ENCODE peak calls at places on chromosomes 2 and 18, in four cellular contexts. One of them, this sample, is unnamed.
A peak's percentile ranks its signal among the peaks of the same experiment; 100 is the strongest.

GRCh38 chr18:63162271-63163014 is 157.1 kb downstream of the BCL2 start:
- DNase-seq in AG04450: no peak
- DNase-seq in GM12865: peak; percentile 92
- DNase-seq in A549: no peak
- DNase-seq in this sample: no peak

GRCh38 chr18:74153793-74154192 is 5.5 kb downstream of the TIMM21 start:
- DNase-seq in GM12865: no peak
- DNase-seq in AG04450: no peak
- DNase-seq in A549: no peak
- DNase-seq in this sample: no peak

GRCh38 chr18:42028232-42028832 is 73.3 kb downstream of the PIK3C3 start:
- DNase-seq in GM12865: peak; percentile 29
- DNase-seq in AG04450: no peak
- DNase-seq in A549: peak; percentile 7
- DNase-seq in this sample: peak; percentile 24

GRCh38 chr2:226118471-226119429 is 680.9 kb downstream of the IRS1 start:
- DNase-seq in A549: peak; percentile 22
- DNase-seq in AG04450: peak; percentile 68
- DNase-seq in GM12865: no peak
- DNase-seq in this sample: peak; percentile 82

GRCh38 chr2:46999857-47000678 is 84.5 kb upstream of the MCFD2 start:
- DNase-seq in AG04450: no peak
- DNase-seq in A549: no peak
- DNase-seq in GM12865: no peak
- DNase-seq in this sample: no peak

GRCh38 chr2:100571668-100572067 is 8.9 kb downstream of the PDCL3 start:
- DNase-seq in A549: no peak
- DNase-seq in GM12865: no peak
- DNase-seq in AG04450: no peak
- DNase-seq in this sample: no peak

GRCh38 chr2:215437614-215438013 is 1.7 kb upstream of the FN1 start:
- DNase-seq in AG04450: no peak
- DNase-seq in A549: no peak
- DNase-seq in GM12865: no peak
- DNase-seq in this sample: no peak

GRCh38 chr18:46718501-46719341 is 38.1 kb downstream of the ST8SIA5 start:
- DNase-seq in AG04450: no peak
- DNase-seq in A549: no peak
- DNase-seq in GM12865: no peak
- DNase-seq in this sample: peak; percentile 76

GRCh38 chr2:101688266-101688665 is 9.2 kb upstream of the MAP4K4 start:
- DNase-seq in AG04450: no peak
- DNase-seq in GM12865: no peak
- DNase-seq in A549: no peak
- DNase-seq in this sample: no peak

GRCh38 chr18:8701546-8702118 is 3.7 kb upstream of the MTCL1 start:
- DNase-seq in A549: peak; percentile 64
- DNase-seq in AG04450: peak; percentile 71
- DNase-seq in GM12865: no peak
- DNase-seq in this sample: no peak

GRCh38 chr2:155377178-155377780 is 678.8 kb downstream of the KCNJ3 start:
- DNase-seq in A549: no peak
- DNase-seq in GM12865: peak; percentile 11
- DNase-seq in AG04450: no peak
- DNase-seq in this sample: peak; percentile 18

GRCh38 chr18:62751341-62751821 is 36.0 kb downstream of the PHLPP1 start:
- DNase-seq in AG04450: no peak
- DNase-seq in GM12865: peak; percentile 21
- DNase-seq in A549: no peak
- DNase-seq in this sample: peak; percentile 15

GRCh38 chr2:150630587-150631235 is 143.2 kb upstream of the RND3 start:
- DNase-seq in AG04450: no peak
- DNase-seq in GM12865: no peak
- DNase-seq in A549: no peak
- DNase-seq in this sample: peak; percentile 64

GRCh38 chr2:223856584-223856983 is 19.2 kb upstream of the AP1S3 start:
- DNase-seq in AG04450: no peak
- DNase-seq in GM12865: peak; percentile 41
- DNase-seq in A549: no peak
- DNase-seq in this sample: no peak

GRCh38 chr18:70046796-70047195 is 99.1 kb upstream of the CD226 start:
- DNase-seq in A549: no peak
- DNase-seq in AG04450: no peak
- DNase-seq in GM12865: no peak
- DNase-seq in this sample: no peak

GRCh38 chr2:132550945-132551344 is 119.1 kb downstream of the LYPD1 start:
- DNase-seq in AG04450: no peak
- DNase-seq in GM12865: no peak
- DNase-seq in A549: no peak
- DNase-seq in this sample: no peak

GRCh38 chr2:178195390-178196166 is 1.3 kb downstream of the OSBPL6 start:
- DNase-seq in A549: peak; percentile 48
- DNase-seq in GM12865: no peak
- DNase-seq in AG04450: no peak
- DNase-seq in this sample: no peak

GRCh38 chr2:217897816-217898806 is 104.7 kb downstream of the TNS1 start:
- DNase-seq in AG04450: no peak
- DNase-seq in GM12865: no peak
- DNase-seq in A549: no peak
- DNase-seq in this sample: no peak

GRCh38 chr2:33034784-33035183 is 88.0 kb downstream of the LTBP1 start:
- DNase-seq in A549: no peak
- DNase-seq in AG04450: no peak
- DNase-seq in GM12865: no peak
- DNase-seq in this sample: peak; percentile 68

GRCh38 chr2:41779873-41780272 is 267.9 kb upstream of the PKDCC start:
- DNase-seq in GM12865: no peak
- DNase-seq in AG04450: no peak
- DNase-seq in A549: no peak
- DNase-seq in this sample: no peak

DNA sequence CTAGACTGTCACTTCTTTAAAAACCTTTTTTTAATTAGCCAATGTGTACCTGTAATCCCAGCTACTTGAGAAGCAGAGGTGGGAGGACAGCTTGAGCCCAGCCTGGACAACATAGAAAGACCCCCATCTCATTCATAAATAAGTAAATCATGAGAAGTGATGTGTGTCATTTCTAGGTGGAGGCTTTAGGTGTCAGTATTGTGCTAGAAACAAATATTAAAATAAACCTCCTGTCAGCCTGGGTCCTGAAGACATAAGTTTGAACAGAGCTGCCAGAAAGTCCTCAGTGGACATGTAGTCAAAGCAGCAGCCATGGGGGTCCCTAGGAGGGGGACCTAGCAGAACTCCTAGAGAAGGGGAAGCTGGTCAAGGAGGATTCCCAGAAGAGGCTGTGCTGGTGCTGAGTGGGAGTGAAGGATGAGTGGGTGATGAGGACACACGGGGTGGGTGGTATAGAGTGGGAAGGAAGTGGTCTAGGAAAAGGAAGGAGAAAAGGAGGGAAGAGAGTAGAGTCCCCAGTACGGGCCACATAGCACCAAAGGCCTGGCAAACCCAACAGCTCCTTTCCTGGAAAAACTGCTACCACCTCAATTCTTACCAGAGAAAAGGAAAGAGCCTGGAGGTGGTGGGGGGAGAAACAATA is 316.6 kb upstream of the NCKAP5 start:
- DNase-seq in AG04450: no peak
- DNase-seq in GM12865: peak; percentile 31
- DNase-seq in A549: no peak
- DNase-seq in this sample: no peak
- TF ChIP-seq CTCF in AG04450: peak; percentile 48
- TF ChIP-seq CTCF in GM12865: no peak
- TF ChIP-seq CTCF in A549: peak; percentile 34
- TF ChIP-seq CTCF in this sample: no peak

DNA sequence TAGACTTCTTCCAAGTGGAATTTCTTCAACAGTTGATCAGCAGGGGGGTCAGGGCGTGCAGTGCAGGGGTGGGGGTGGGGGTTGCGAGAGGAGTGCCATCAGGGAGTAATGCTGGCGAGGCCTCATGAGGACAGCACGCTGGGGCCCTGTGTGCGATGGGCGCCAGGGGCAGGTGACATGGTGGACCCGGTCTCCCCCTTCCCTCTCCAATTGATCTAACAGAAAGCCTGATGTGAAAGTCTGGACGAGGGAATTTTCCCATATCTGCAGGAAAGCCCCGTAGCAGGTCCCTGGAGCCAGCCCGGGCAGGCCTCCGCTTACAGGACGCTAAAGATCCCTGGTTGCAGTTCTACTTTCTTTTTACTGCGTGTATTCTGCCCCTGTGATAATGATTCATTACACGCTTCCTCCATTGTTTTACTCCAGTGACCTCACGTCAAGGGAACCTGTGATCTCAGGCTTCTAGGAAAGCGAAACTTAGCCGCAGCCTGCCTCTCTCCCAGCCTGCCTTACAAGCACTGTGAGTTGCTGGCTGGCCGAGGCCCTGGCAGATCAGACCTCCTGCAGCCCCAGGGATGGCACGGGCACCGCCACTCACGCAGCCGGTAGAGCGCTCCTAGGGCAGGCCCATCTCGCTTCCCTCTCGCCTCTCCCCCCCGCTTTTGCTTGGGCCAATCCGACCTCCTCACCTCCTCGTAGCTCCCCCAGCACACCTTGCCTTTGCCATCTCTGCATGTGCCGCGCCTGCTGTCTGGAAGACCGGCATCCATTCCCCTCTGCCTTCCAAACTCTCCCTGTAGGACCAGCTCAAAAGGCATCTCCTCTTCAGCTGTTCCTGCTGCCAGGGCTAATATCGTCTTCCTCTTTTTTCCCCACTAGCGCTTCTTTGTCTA is 19.2 kb downstream of the NEURL3 start:
- DNase-seq in A549: no peak
- DNase-seq in GM12865: peak; percentile 98
- DNase-seq in AG04450: peak; percentile 53
- DNase-seq in this sample: peak; percentile 73
- H3K4me3 ChIP-seq in A549: no peak overlapping the region
- H3K4me3 ChIP-seq in GM12865: peak overlapping the region; percentile 96
- H3K4me3 ChIP-seq in AG04450: peak overlapping the region; percentile 52
- H3K4me3 ChIP-seq in this sample: peak overlapping the region; percentile 12

GRCh38 chr2:201256001-201256544 is 4.3 kb upstream of the CASP8 start:
- DNase-seq in AG04450: no peak
- DNase-seq in GM12865: no peak
- DNase-seq in A549: no peak
- DNase-seq in this sample: no peak

GRCh38 chr2:201257381-201257940 is 2.9 kb upstream of the CASP8 start:
- DNase-seq in GM12865: peak; percentile 73
- DNase-seq in AG04450: no peak
- DNase-seq in A549: peak; percentile 40
- DNase-seq in this sample: no peak

GRCh38 chr2:201259216-201259615 is 1.1 kb upstream of the CASP8 start:
- DNase-seq in A549: no peak
- DNase-seq in AG04450: no peak
- DNase-seq in GM12865: no peak
- DNase-seq in this sample: no peak

GRCh38 chr2:201258666-201258999 is 1.7 kb upstream of the CASP8 start:
- DNase-seq in A549: peak; percentile 43
- DNase-seq in GM12865: no peak
- DNase-seq in AG04450: no peak
- DNase-seq in this sample: no peak

DNA sequence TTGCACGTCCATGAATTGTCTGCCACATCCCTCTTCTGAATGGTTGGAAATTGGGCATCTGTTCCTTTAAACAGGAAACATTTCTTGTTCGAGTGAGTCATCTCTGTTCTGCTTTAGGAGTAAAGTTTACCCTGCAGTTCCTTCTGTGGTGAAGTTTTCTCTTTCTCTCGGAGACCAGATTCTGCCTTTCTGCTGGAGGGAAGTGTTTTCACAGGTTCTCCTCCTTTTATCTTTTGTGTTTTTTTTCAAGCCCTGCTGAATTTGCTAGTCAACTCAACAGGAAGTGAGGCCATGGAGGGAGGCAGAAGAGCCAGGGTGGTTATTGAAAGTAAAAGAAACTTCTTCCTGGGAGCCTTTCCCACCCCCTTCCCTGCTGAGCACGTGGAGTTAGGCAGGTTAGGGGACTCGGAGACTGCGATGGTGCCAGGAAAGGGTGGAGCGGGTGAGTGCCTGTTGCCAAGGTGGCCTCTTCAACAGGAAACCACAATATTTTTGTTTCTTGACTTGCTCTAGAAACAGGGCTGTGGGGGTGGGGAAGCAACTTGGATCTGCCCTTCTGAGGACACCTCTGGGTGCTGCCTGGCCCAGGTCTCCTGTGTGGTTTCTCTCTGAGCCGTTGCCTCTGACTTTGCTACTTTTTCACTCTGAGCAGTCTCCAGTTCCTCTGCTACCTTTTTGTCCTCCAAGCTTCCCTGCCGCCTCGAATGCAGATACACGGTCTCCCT is 2.2 kb upstream of the CASP8 start:
- DNase-seq in GM12865: peak; percentile 96
- DNase-seq in A549: peak; percentile 55
- DNase-seq in AG04450: no peak
- DNase-seq in this sample: peak; percentile 57
- TF ChIP-seq CTCF in GM12865: no peak
- TF ChIP-seq CTCF in A549: no peak
- TF ChIP-seq CTCF in AG04450: peak; percentile 31
- TF ChIP-seq CTCF in this sample: no peak

GRCh38 chr2:72689579-72690170 is 136.2 kb downstream of the EXOC6B start:
- DNase-seq in A549: no peak
- DNase-seq in AG04450: no peak
- DNase-seq in GM12865: no peak
- DNase-seq in this sample: no peak

GRCh38 chr2:72695676-72696075 is 130.2 kb downstream of the EXOC6B start:
- DNase-seq in A549: no peak
- DNase-seq in AG04450: no peak
- DNase-seq in GM12865: no peak
- DNase-seq in this sample: no peak

GRCh38 chr2:72696559-72696958 is 129.3 kb downstream of the EXOC6B start:
- DNase-seq in AG04450: no peak
- DNase-seq in GM12865: no peak
- DNase-seq in A549: no peak
- DNase-seq in this sample: no peak

GRCh38 chr2:72698300-72698699 is 127.5 kb downstream of the EXOC6B start:
- DNase-seq in AG04450: no peak
- DNase-seq in A549: no peak
- DNase-seq in GM12865: no peak
- DNase-seq in this sample: no peak

DNA sequence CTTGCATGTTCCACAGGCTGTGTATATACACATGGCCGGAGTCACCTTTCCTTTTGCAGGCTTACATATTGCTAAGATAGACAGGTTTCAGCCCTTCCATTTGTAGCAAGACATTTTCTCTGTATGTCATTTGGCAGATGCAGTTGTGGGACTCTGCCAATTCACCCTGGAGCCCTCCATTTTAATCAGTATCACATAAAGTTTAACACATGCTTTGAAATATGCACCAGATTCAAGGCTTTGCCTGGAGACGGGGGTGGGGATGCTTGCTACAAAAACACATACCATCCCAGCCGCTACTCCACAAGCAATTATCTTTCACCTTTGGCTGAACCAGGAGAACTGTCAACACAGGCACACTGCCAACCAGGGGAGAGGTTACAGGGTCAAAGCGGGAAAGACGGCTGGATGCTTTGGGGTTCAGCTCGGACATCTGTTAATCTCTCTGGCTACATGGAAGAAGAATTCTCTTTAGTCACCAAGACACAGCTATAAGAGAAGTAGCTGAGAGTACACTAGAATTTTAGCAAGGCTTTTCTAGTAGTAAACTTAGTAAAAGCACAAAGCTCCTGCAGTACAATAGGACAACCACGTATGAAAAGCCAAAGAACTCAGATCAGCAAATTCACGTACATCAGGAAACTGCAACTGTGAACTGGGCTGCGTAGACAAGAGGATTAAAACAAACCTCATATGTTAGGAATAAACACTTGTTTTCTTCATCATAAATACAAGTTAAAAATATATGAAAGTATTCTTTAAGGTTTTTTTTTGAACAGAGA is 130.9 kb downstream of the EXOC6B start:
- DNase-seq in A549: no peak
- DNase-seq in AG04450: peak; percentile 47
- DNase-seq in GM12865: no peak
- DNase-seq in this sample: peak; percentile 6
- H3K4me3 ChIP-seq in A549: no peak overlapping the region
- H3K4me3 ChIP-seq in AG04450: no peak overlapping the region
- H3K4me3 ChIP-seq in GM12865: no peak overlapping the region
- H3K4me3 ChIP-seq in this sample: no peak overlapping the region

This sample was measured in astrocyte of the cerebellum.